ENCODE peak calls at places on chromosomes 7 and 10, in eight cellular contexts. S, W, U, B, T, L, J and I are unnamed samples.

GRCh38 chr10:58209669-58210068 is 58.0 kb downstream of the IPMK start:
- DNase-seq in S (no peak), T (no peak), U (no peak), L (no peak), B (no peak), W (no peak), J (no peak), I (no peak)

GRCh38 chr10:6068006-6068405 is 5.8 kb upstream of the IL2RA start:
- DNase-seq in U (no peak), L (no peak), S (no peak), T (no peak), W (no peak), B (no peak), J (peak), I (no peak)

GRCh38 chr10:30013684-30014246 is 45.6 kb downstream of the JCAD start:
- DNase-seq in L (peak), T (no peak), W (no peak), B (no peak), U (no peak), S (no peak), J (peak), I (no peak)

GRCh38 chr7:42993038-42993437 is 60.9 kb downstream of the MRPL32 start:
- DNase-seq in L (peak), U (no peak), B (no peak), J (no peak), T (no peak), S (peak), W (no peak), I (no peak)

GRCh38 chr10:17836917-17837316 is 27.8 kb downstream of the MRC1 start:
- DNase-seq in B (no peak), S (peak), J (no peak), W (peak), L (peak), U (no peak), T (no peak), I (peak)

GRCh38 chr10:101828734-101829551 is 10.7 kb upstream of the OGA start:
- DNase-seq in L (no peak), T (peak), B (no peak), W (no peak), U (no peak), J (peak), S (peak), I (no peak)

GRCh38 chr10:28326516-28327493 is 23.9 kb upstream of the MPP7 start:
- DNase-seq in W (peak), B (no peak), J (peak), U (no peak), T (no peak), L (peak), S (peak), I (peak)

GRCh38 chr7:148702876-148703670 is 4.4 kb downstream of the CUL1 start:
- DNase-seq in U (no peak), B (no peak), W (no peak), S (no peak), J (no peak), L (no peak), T (no peak), I (no peak)

GRCh38 chr10:59808896-59809643 is 55.8 kb upstream of the MRLN start:
- DNase-seq in W (peak), B (peak), U (peak), S (peak), L (peak), T (no peak), J (peak), I (peak)

GRCh38 chr10:55897436-55897835 is 463.6 kb downstream of the ZWINT start:
- DNase-seq in W (no peak), S (peak), L (no peak), B (no peak), J (no peak), T (no peak), U (no peak), I (no peak)

GRCh38 chr10:37679465-37679864 is 177.9 kb downstream of the ZNF248 start:
- DNase-seq in L (no peak), J (no peak), U (no peak), T (no peak), B (no peak), S (no peak), W (no peak), I (no peak)

GRCh38 chr10:2012209-2012608 is 274.9 kb upstream of the ADARB2 start:
- DNase-seq in T (no peak), B (no peak), W (no peak), U (no peak), L (no peak), S (no peak), J (no peak), I (no peak)

GRCh38 chr7:135447783-135448182 is 62.1 kb downstream of the CNOT4 start:
- DNase-seq in W (no peak), J (no peak), U (no peak), L (no peak), S (no peak), B (no peak), T (no peak), I (no peak)

GRCh38 chr7:24743471-24743870 is 13.8 kb downstream of the GSDME start:
- DNase-seq in B (no peak), W (no peak), U (no peak), S (no peak), J (no peak), T (no peak), L (no peak), I (no peak)

GRCh38 chr7:13910805-13911551 is 78.5 kb downstream of the ETV1 start:
- DNase-seq in U (no peak), W (no peak), T (no peak), L (no peak), S (no peak), B (no peak), J (no peak), I (no peak)

GRCh38 chr10:70925377-70926214 is 37.2 kb upstream of the PCBD1 start:
- DNase-seq in B (no peak), L (no peak), T (no peak), J (no peak), S (peak), W (peak), U (no peak), I (peak)

GRCh38 chr10:13162013-13162364 is 631 bp downstream of the MCM10 start:
- DNase-seq in S (no peak), L (no peak), T (no peak), J (no peak), U (no peak), W (peak), B (no peak), I (no peak)

GRCh38 chr10:13439771-13440708 is 88.8 kb downstream of the BEND7 start:
- DNase-seq in S (peak), U (no peak), J (peak), B (no peak), L (peak), T (no peak), W (peak), I (peak)

GRCh38 chr10:133127291-133128125 is 32.5 kb upstream of the KNDC1 start:
- DNase-seq in J (peak), T (peak), S (peak), W (no peak), L (no peak), U (peak), B (no peak), I (peak)

GRCh38 chr10:113991091-113991860 is 52.4 kb upstream of the ADRB1 start:
- DNase-seq in J (no peak), T (no peak), L (no peak), B (no peak), W (no peak), S (no peak), U (no peak), I (no peak)

GRCh38 chr10:70672993-70673928 is 955 bp downstream of the ADAMTS14 start:
- DNase-seq in U (no peak), T (no peak), W (no peak), B (no peak), S (peak), J (no peak), L (no peak), I (no peak)

GRCh38 chr7:95246935-95247370 is 77.4 kb downstream of the PON1 start:
- DNase-seq in T (no peak), B (peak), U (peak), J (peak), W (peak), L (peak), S (peak), I (peak)

GRCh38 chr7:29299986-29300609 is 105.5 kb downstream of the CHN2 start:
- DNase-seq in U (no peak), L (no peak), J (no peak), S (no peak), T (no peak), B (no peak), W (no peak), I (no peak)

GRCh38 chr7:96729795-96730194 is 20.1 kb upstream of the SEM1 start:
- DNase-seq in L (no peak), U (no peak), W (no peak), J (no peak), B (no peak), S (no peak), T (no peak), I (no peak)

GRCh38 chr10:90023950-90024349 is 322.6 kb downstream of the KIF20B start:
- DNase-seq in L (no peak), T (no peak), J (no peak), W (no peak), U (no peak), S (no peak), B (no peak), I (no peak)

GRCh38 chr10:52314822-52315552 is 906 bp downstream of the DKK1 start:
- DNase-seq in L (no peak), W (no peak), J (no peak), B (no peak), T (peak), S (peak), U (no peak), I (peak)

GRCh38 chr7:112517487-112517886 is 36.7 kb downstream of the LSMEM1 start:
- DNase-seq in U (no peak), J (no peak), L (no peak), T (no peak), S (no peak), W (no peak), B (no peak), I (no peak)

GRCh38 chr7:151786241-151786640 is 90.7 kb downstream of the PRKAG2 start:
- DNase-seq in S (no peak), T (no peak), J (no peak), U (no peak), W (no peak), L (no peak), B (no peak), I (no peak)

GRCh38 chr10:55065185-55065584 is 264.2 kb upstream of the PCDH15 start:
- DNase-seq in U (no peak), B (no peak), S (no peak), T (no peak), L (peak), W (no peak), J (no peak), I (no peak)

GRCh38 chr7:140983802-140984201 is 30.9 kb downstream of the MRPS33 start:
- DNase-seq in S (peak), J (no peak), W (no peak), T (no peak), U (peak), B (no peak), L (no peak), I (no peak)

GRCh38 chr7:70189776-70190175 is 591.5 kb downstream of the AUTS2 start:
- DNase-seq in S (no peak), J (no peak), B (no peak), U (no peak), T (no peak), L (no peak), W (no peak), I (no peak)

GRCh38 chr10:29537799-29538198 is 97.0 kb downstream of the SVIL start:
- DNase-seq in W (no peak), U (no peak), L (no peak), T (no peak), S (no peak), J (peak), B (no peak), I (no peak)

GRCh38 chr7:12802070-12802469 is 114.6 kb downstream of the ARL4A start:
- DNase-seq in L (no peak), J (no peak), S (no peak), W (peak), U (peak), T (peak), B (no peak), I (peak)

GRCh38 chr7:83677180-83677866 is 28.4 kb upstream of the SEMA3E start:
- DNase-seq in B (no peak), W (peak), L (no peak), J (no peak), S (no peak), T (no peak), U (peak), I (no peak)

GRCh38 chr7:148982596-148983219 is 45.6 kb downstream of the PDIA4 start:
- DNase-seq in J (no peak), U (no peak), B (no peak), W (peak), S (peak), L (no peak), T (no peak), I (no peak)

GRCh38 chr10:19782430-19783089 is 33.7 kb upstream of the PLXDC2 start:
- DNase-seq in J (no peak), L (peak), W (no peak), B (no peak), T (no peak), S (no peak), U (no peak), I (no peak)

GRCh38 chr10:12420530-12421117 is 71.3 kb downstream of the CAMK1D start:
- DNase-seq in B (no peak), W (no peak), U (no peak), J (no peak), L (no peak), S (no peak), T (no peak), I (no peak)

GRCh38 chr7:158236400-158236799 is 351.2 kb downstream of the PTPRN2 start:
- DNase-seq in W (no peak), U (no peak), B (no peak), J (no peak), S (no peak), L (no peak), T (no peak), I (no peak)

GRCh38 chr10:21993360-21994001 is 10.0 kb downstream of the DNAJC1 start:
- DNase-seq in B (no peak), J (no peak), U (peak), T (no peak), L (no peak), S (peak), W (peak), I (no peak)

DNA sequence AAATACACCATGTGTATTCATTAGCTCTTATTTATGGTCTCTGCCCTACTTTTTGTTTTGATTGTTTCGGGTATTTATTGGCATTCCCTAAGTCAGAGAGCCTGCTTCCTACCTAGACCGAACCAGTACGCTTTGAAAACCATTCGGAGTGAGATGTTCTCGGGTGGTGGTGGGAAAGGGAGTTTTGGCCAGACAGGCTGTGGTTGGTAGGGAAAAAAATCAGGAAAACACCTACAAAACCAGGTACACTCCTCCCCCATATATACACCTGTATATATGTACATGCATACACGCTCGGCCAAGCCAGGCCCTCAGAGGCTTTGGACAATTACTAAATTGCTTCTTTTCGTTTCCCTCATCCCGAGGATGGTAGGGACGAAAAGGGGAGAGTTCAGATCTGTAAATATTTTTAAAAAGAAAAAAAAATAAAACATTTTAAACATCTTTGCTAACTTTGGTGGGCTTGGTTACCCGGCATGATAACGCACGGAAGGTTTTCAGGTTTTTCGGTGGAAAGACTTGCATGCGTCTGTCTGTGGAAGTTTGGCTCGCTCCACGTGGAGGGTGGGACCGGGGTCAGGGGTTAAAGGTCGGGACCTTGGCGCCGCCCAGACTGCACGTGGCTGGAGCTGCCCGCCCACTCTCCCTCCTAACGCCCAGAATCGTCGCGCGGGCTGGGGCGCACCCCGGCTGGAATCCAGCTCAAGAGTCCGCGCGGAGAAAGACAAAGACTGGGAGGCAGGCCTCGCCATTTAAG is 2.5 kb downstream of the HMX2 start:
- DNase-seq in L (no peak), J (no peak), S (no peak), W (no peak), U (no peak), T (no peak), B (no peak), I (no peak)
- H3K4me3 ChIP-seq in L (peak), J (peak), S (peak), W (no peak), U (no peak), T (peak), B (peak), I (no peak)

GRCh38 chr7:32891046-32891799 is at the start of gene KBTBD2:
- DNase-seq in U (peak), J (peak), B (no peak), S (peak), L (peak), W (peak), T (peak), I (peak)
- TF ChIP-seq POLR2AphosphoS5 in U (peak), J (peak), B (peak), S (no peak), L (no peak), W (peak), T (peak), I (peak)

GRCh38 chr7:362416-363096 is 72.6 kb downstream of the FOXL3 start:
- DNase-seq in L (no peak), S (no peak), T (no peak), W (peak), U (no peak), B (no peak), J (peak), I (peak)
- H3K4me3 ChIP-seq in L (peak), S (no peak), T (peak), W (peak), U (no peak), B (no peak), J (peak), I (peak)

GRCh38 chr7:129952653-129953560 is at the start of gene UBE2H:
- DNase-seq in S (peak), U (peak), J (peak), W (peak), B (peak), T (peak), L (peak), I (peak)

GRCh38 chr7:129950191-129950940 is 2.4 kb downstream of the UBE2H start:
- DNase-seq in T (peak), L (no peak), W (peak), J (peak), U (no peak), S (peak), B (peak), I (no peak)

GRCh38 chr7:129949292-129950133 is 3.2 kb downstream of the UBE2H start:
- DNase-seq in L (peak), S (peak), T (peak), J (peak), B (peak), U (peak), W (peak), I (peak)

GRCh38 chr7:129951076-129952011 is 1.4 kb downstream of the UBE2H start:
- DNase-seq in B (no peak), L (no peak), J (peak), T (peak), U (no peak), S (peak), W (peak), I (peak)

DNA sequence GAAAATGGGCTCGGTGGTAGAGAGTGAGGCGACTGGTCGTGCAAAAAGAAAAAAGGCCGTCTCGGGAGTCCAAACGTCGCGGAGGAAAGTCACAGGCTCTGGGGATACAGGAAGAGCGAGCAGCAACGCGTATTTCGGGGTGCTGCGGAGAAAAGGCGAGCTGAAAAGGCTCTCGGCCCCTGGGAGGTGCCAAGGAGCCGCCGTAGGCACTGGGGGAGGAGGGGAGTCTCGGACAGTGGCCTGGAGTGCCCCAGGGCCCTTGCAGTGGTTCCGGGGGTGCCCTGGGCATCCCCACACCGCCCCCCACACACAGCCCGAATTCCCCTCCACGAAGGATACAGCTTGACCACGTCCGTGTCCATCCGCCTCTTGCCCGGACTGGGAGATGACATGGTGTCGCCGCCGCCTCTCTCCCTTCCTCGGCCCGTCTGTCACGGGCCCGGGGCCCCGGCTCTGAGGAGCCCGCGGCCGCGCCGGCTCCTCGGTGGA is 552 bp downstream of the UBE2H start:
- DNase-seq in J (peak), S (peak), L (no peak), W (peak), T (peak), U (no peak), B (no peak), I (peak)
- TF ChIP-seq POLR2AphosphoS5 in J (peak), S (no peak), L (no peak), W (no peak), T (no peak), U (peak), B (peak), I (no peak)

GRCh38 chr7:128838109-128838779 is 8.0 kb downstream of the FLNC start:
- DNase-seq in T (no peak), W (no peak), B (no peak), J (no peak), U (no peak), S (no peak), L (no peak), I (no peak)
- H3K4me3 ChIP-seq in T (no peak), W (no peak), B (no peak), J (no peak), U (no peak), S (no peak), L (no peak), I (no peak)

GRCh38 chr10:42753126-42753506 is 29.5 kb upstream of the BMS1 start:
- DNase-seq in J (peak), B (no peak), T (peak), S (peak), U (peak), L (no peak), W (peak), I (peak)
- TF ChIP-seq POLR2AphosphoS5 in J (no peak), B (no peak), T (no peak), S (no peak), U (peak), L (no peak), W (no peak), I (no peak)

DNA sequence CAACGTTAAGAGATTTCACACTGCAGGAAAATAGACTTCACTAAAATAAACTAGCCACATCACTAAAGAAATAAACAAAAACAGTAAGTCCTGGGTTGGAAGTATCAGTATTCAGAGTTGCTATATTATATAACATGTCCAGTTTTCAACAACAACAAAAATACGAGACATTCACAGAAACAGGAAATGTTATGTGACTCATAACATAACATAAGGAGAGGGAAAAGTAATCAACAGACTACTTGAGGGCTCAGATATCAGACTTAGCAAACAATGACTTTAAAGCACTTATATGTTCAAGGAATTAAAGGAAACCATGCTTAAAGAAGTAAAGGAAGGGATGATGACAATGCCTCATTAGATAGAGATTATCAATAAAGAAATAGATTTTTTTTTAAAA is 73.5 kb upstream of the MKLN1 start:
- DNase-seq in S (no peak), B (no peak), L (no peak), T (no peak), W (peak), U (no peak), J (no peak), I (no peak)
- H3K4me3 ChIP-seq in S (no peak), B (no peak), L (no peak), T (no peak), W (no peak), U (no peak), J (no peak), I (no peak)